ENCODE peak calls at places on chromosomes 6 and 20, in nine cellular contexts. U is ovary; L is CD8-positive, alpha-beta memory T cell; D is CD4-positive, CD25-positive, alpha-beta regulatory T cell; M is A549; C is right cardiac atrium; Z is brain microvascular endothelial cell; W is tibial nerve; Y is coronary artery. K is an unnamed sample.

GRCh38 chr6:68638225-68638900 is 3.3 kb downstream of the ADGRB3 start:
- DNase-seq in U (peak; percentile 38), L (no peak), D (no peak), M (peak; percentile 9), C (no peak), Z (peak; percentile 24), W (no peak), Y (no peak), K (no peak)

GRCh38 chr6:103797738-103798137 is 1062.0 kb downstream of the HACE1 start:
- DNase-seq in U (no peak), L (no peak), D (no peak), M (no peak), C (no peak), Z (no peak), W (no peak), Y (no peak), K (no peak)

GRCh38 chr6:169829786-169830185 is 78.4 kb downstream of the ERMARD start:
- DNase-seq in U (no peak), L (no peak), D (no peak), M (no peak), C (peak; percentile 40), Z (no peak), W (no peak), Y (peak; percentile 62), K (no peak)

GRCh38 chr6:52929321-52930164 is 20.0 kb upstream of the GSTA3 start:
- DNase-seq in U (no peak), L (no peak), D (no peak), M (peak; percentile 32), C (no peak), Z (peak; percentile 79), W (no peak), Y (no peak), K (no peak)

GRCh38 chr20:36343641-36344040 is 37.5 kb downstream of the DLGAP4 start:
- DNase-seq in U (no peak), L (no peak), D (no peak), M (no peak), C (no peak), Z (no peak), W (no peak), Y (no peak), K (no peak)

GRCh38 chr6:170173416-170173990 is 117.4 kb downstream of the DLL1 start:
- DNase-seq in U (peak; percentile 33), L (no peak), D (no peak), M (no peak), C (peak; percentile 20), Z (no peak), W (no peak), Y (peak; percentile 41), K (no peak)

GRCh38 chr20:21125072-21125848 is 622 bp upstream of the KIZ start:
- DNase-seq in U (peak; percentile 39), L (no peak), D (no peak), M (peak; percentile 88), C (peak; percentile 69), Z (peak; percentile 46), W (no peak), Y (no peak), K (no peak)

GRCh38 chr20:37564388-37565133 is 36.9 kb upstream of the BLCAP start:
- DNase-seq in U (peak; percentile 71), L (peak; percentile 8), D (no peak), M (peak; percentile 46), C (peak; percentile 75), Z (peak; percentile 3), W (no peak), Y (no peak), K (peak; percentile 52)

GRCh38 chr6:118750143-118750542 is 98.8 kb upstream of the CEP85L start:
- DNase-seq in U (no peak), L (no peak), D (no peak), M (no peak), C (no peak), Z (peak; percentile 65), W (no peak), Y (no peak), K (no peak)

GRCh38 chr6:63537126-63537958 is 34.9 kb upstream of the LOC128125822 start:
- DNase-seq in U (no peak), L (no peak), D (no peak), M (no peak), C (no peak), Z (no peak), W (no peak), Y (no peak), K (no peak)

GRCh38 chr20:17888044-17888443 is 80.5 kb downstream of the SNX5 start:
- DNase-seq in U (no peak), L (no peak), D (no peak), M (no peak), C (no peak), Z (no peak), W (no peak), Y (no peak), K (no peak)

GRCh38 chr6:33772114-33772830 is 16.7 kb downstream of the LEMD2 start:
- DNase-seq in U (no peak), L (no peak), D (no peak), M (no peak), C (peak; percentile 60), Z (no peak), W (no peak), Y (no peak), K (no peak)

GRCh38 chr6:82959385-82959941 is 106.2 kb downstream of the UBE3D start:
- DNase-seq in U (no peak), L (no peak), D (no peak), M (no peak), C (no peak), Z (no peak), W (no peak), Y (no peak), K (no peak)

DNA sequence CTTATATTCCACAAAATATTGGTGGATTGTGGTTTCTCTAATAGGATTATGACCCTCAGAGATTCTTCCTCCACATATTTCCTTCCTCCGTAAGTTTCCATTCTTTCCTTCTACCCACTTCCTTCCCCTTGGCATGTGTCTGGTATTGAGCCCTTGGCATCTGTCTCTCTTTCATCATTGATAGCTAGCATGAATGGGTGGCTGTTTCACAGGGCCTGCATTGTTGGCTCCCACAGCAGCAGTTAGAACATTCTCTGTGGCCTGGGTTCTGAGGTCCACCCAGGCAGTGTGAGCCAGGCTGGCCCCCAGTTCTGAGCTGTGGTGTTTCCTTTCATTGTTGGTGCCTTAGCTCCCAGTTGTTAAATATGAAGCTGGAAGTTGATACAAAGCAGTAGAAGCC is 125.3 kb downstream of the ANKS1A start:
- DNase-seq in U (no peak), L (no peak), D (no peak), M (no peak), C (no peak), Z (no peak), W (no peak), Y (no peak), K (no peak)
- H3K27ac ChIP-seq in U (no peak overlapping the region), L (no peak overlapping the region), D (no peak overlapping the region), M (no peak overlapping the region), C (peak overlapping the region; percentile 59), Z (no peak overlapping the region), W (peak overlapping the region; percentile 90), Y (peak overlapping the region; percentile 4), K (no peak overlapping the region)

DNA sequence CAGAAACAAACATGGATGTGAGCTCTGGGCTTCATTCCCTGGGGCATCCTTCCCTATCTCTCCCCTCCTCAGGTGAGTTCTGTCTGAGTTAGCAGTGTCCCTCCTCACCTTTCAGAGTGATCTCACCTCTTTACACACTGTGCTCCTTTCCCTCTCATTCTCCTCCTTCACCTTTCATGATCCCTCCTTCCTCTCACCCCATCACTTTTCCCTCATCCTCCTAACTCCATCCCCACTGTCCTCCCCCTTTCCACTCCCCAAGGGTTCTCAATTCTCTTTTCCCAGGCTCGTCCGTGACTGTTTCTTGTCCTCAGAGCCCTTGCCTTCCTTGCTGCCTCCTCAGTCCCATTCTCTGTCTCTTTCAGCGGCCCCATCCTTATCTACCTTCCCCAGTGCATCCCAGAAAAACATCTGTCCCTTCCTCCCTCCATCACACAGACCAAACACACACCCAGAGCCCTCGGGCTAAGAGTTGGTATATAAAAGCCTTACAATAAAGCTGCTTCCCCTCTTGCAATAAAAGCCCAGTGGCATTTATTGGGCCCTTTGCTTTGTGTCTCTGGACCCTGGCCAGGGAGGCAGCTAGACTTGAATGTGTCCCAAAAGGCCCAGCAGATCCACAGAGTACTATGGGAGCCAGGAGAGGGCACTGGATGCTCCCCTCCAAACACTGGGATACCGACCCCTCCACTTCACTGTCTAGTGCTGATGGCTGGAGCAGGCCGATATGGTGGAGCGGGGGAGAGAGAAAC is 1.9 kb downstream of the RNF39 start:
- DNase-seq in U (no peak), L (no peak), D (no peak), M (no peak), C (no peak), Z (no peak), W (no peak), Y (no peak), K (no peak)
- H3K27ac ChIP-seq in U (no peak overlapping the region), L (no peak overlapping the region), D (no peak overlapping the region), M (no peak overlapping the region), C (no peak overlapping the region), Z (no peak overlapping the region), W (no peak overlapping the region), Y (no peak overlapping the region), K (no peak overlapping the region)

GRCh38 chr6:143884161-143884560 is 19.9 kb downstream of the ZC2HC1B start:
- DNase-seq in U (no peak), L (no peak), D (no peak), M (no peak), C (no peak), Z (no peak), W (no peak), Y (no peak), K (no peak)
- H3K27ac ChIP-seq in U (no peak overlapping the region), L (no peak overlapping the region), D (no peak overlapping the region), M (no peak overlapping the region), C (no peak overlapping the region), Z (no peak overlapping the region), W (no peak overlapping the region), Y (no peak overlapping the region), K (no peak overlapping the region)

GRCh38 chr6:21599074-21599639 is 5.6 kb downstream of the SOX4 start:
- DNase-seq in U (no peak), L (no peak), D (no peak), M (no peak), C (no peak), Z (no peak), W (no peak), Y (no peak), K (no peak)

GRCh38 chr6:21601341-21601740 is 7.8 kb downstream of the SOX4 start:
- DNase-seq in U (no peak), L (no peak), D (no peak), M (no peak), C (no peak), Z (no peak), W (no peak), Y (no peak), K (no peak)

GRCh38 chr6:21601932-21602390 is 8.4 kb downstream of the SOX4 start:
- DNase-seq in U (no peak), L (no peak), D (no peak), M (no peak), C (no peak), Z (no peak), W (no peak), Y (no peak), K (no peak)

GRCh38 chr6:21604081-21604480 is 10.5 kb downstream of the SOX4 start:
- DNase-seq in U (no peak), L (no peak), D (no peak), M (no peak), C (no peak), Z (no peak), W (no peak), Y (no peak), K (no peak)

DNA sequence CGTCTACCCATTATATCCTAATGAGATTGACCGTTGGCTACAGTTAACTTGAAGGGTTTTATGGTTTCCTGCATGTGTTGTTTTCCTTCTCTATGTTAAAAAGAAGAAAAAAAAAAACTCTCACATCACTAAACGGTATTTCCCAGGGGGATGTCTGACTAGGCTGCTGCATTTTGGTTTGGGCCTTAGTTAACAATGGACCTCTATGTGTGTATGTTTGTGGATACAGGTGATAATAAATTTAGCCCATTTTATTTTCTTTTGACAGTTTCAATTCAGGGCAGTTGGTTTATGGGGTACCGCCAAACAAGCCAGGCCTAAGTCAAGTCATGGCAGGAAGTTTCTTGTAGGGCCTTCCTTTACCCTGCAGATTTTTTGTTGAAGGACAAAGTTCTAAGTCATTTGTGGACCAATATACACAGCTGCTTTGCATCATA is 10.0 kb downstream of the SOX4 start:
- DNase-seq in U (no peak), L (no peak), D (no peak), M (no peak), C (no peak), Z (no peak), W (no peak), Y (no peak), K (no peak)
- H3K27ac ChIP-seq in U (no peak overlapping the region), L (no peak overlapping the region), D (no peak overlapping the region), M (peak overlapping the region; percentile 8), C (no peak overlapping the region), Z (no peak overlapping the region), W (no peak overlapping the region), Y (no peak overlapping the region), K (no peak overlapping the region)

K was measured in CD4-positive, alpha-beta T cell.